ENCODE peak calls at places on chromosomes 2 and 18, in six cellular contexts. Z, D, S, R, C and N are unnamed samples.
A peak's percentile ranks its signal among the peaks of the same experiment; 100 is the strongest.

GRCh38 chr2:16392647-16393482 is 272.8 kb downstream of the CYRIA start:
- DNase-seq in D (no peak), S (no peak), Z (no peak), R (no peak), C (no peak), N (no peak)

GRCh38 chr18:13517369-13517768 is 209.0 kb downstream of the FAM210A start:
- DNase-seq in R (no peak), C (no peak), Z (no peak), D (no peak), S (no peak), N (no peak)

GRCh38 chr2:38494394-38494793 is 108.3 kb downstream of the HNRNPLL start:
- DNase-seq in S (no peak), Z (no peak), C (no peak), D (no peak), R (no peak), N (no peak)

GRCh38 chr2:28698545-28698944 is 53.1 kb upstream of the PPP1CB start:
- DNase-seq in R (no peak), C (no peak), D (no peak), S (no peak), Z (no peak), N (no peak)

GRCh38 chr2:29012211-29012681 is 31.1 kb downstream of the TOGARAM2 start:
- DNase-seq in C (no peak), R (no peak), Z (no peak), S (no peak), D (no peak), N (no peak)

GRCh38 chr2:54274781-54275242 is 18.8 kb upstream of the TSPYL6 start:
- DNase-seq in D (no peak), Z (no peak), R (no peak), C (peak; percentile 63), S (no peak), N (no peak)

GRCh38 chr18:649341-649740 is 8.1 kb upstream of the TYMS start:
- DNase-seq in C (no peak), R (no peak), Z (no peak), D (no peak), S (no peak), N (no peak)

GRCh38 chr18:78875268-78875997 is 104.2 kb upstream of the SALL3 start:
- DNase-seq in C (peak; percentile 61), R (no peak), Z (peak; percentile 32), S (no peak), D (peak; percentile 79), N (no peak)

GRCh38 chr2:156908825-156909224 is 348.7 kb upstream of the GALNT5 start:
- DNase-seq in D (no peak), Z (no peak), C (peak; percentile 9), R (no peak), S (no peak), N (no peak)

GRCh38 chr18:35933982-35934381 is 38.5 kb upstream of the RMP24 start:
- DNase-seq in D (no peak), R (no peak), S (peak; percentile 12), C (no peak), Z (no peak), N (no peak)

GRCh38 chr2:197286805-197287595 is 23.6 kb downstream of the ANKRD44 start:
- DNase-seq in Z (no peak), S (peak; percentile 30), R (no peak), D (no peak), C (peak; percentile 90), N (peak; percentile 32)